ENCODE peak calls at places on chromosome 2, in eight cellular contexts. L is HuH-7.5; W is substantia nigra; O is stimulated activated CD8-positive, alpha-beta memory T cell treated with anti-CD3 and anti-CD28 coated beads, Interleukin-2, amount 100 ng/mL, for 1 hour; C is AG10803; D is WERI-Rb-1; B is activated T-helper 2 cell treated with anti-CD3 and anti-CD28 coated beads, Interferon-gamma antibody, Interleukin-2, Interleukin-4, amounts not matched to agents 10 μg/mL and 5 μg/mL and 100 μg/mL, durations not matched to agents 14 hours and 24 hours and 36 hours; I is sciatic nerve. Q is an unnamed sample.

GRCh38 chr2:71347517-71347916 is 15.9 kb downstream of the ZNF638 start:
- DNase-seq in L (no peak), W (no peak), B (no peak), C (peak), D (no peak), O (no peak), I (no peak), Q (no peak)

GRCh38 chr2:157260403-157261198 is 3.1 kb downstream of the GALNT5 start:
- DNase-seq in C (peak), D (no peak), B (no peak), W (no peak), I (no peak), L (no peak), O (no peak), Q (no peak)

GRCh38 chr2:216111122-216111521 is 2.0 kb downstream of the XRCC5 start:
- DNase-seq in C (no peak), I (no peak), W (no peak), D (no peak), B (no peak), O (no peak), L (no peak), Q (no peak)

GRCh38 chr2:41621095-41621494 is 426.7 kb upstream of the PKDCC start:
- DNase-seq in L (no peak), O (no peak), D (no peak), W (no peak), C (no peak), I (no peak), B (no peak), Q (no peak)

GRCh38 chr2:17388790-17389189 is 129.4 kb downstream of the RAD51AP2 start:
- DNase-seq in L (no peak), D (no peak), O (no peak), I (no peak), C (no peak), B (no peak), W (no peak), Q (no peak)

GRCh38 chr2:219916761-219917160 is 289.3 kb downstream of the SLC4A3 start:
- DNase-seq in I (no peak), W (no peak), C (no peak), O (no peak), D (peak), L (no peak), B (no peak), Q (no peak)

GRCh38 chr2:239197146-239197545 is 203.7 kb downstream of the HDAC4 start:
- DNase-seq in L (no peak), D (no peak), O (no peak), B (no peak), C (no peak), W (no peak), I (peak), Q (no peak)

GRCh38 chr2:146228659-146229058 is 1616.2 kb upstream of the ACVR2A start:
- DNase-seq in I (no peak), D (no peak), L (no peak), B (no peak), C (no peak), W (no peak), O (no peak), Q (no peak)

GRCh38 chr2:2664989-2665833 is 334.1 kb upstream of the MYT1L start:
- DNase-seq in C (peak), B (no peak), D (peak), O (no peak), L (no peak), W (peak), I (no peak), Q (no peak)

GRCh38 chr2:36704475-36705150 is 8.1 kb downstream of the VIT start:
- DNase-seq in C (no peak), W (no peak), I (no peak), B (no peak), O (no peak), D (no peak), L (no peak), Q (no peak)

GRCh38 chr2:60409207-60409871 is 144.1 kb downstream of the BCL11A start:
- DNase-seq in B (no peak), C (no peak), L (no peak), D (no peak), I (no peak), W (no peak), O (no peak), Q (no peak)

GRCh38 chr2:162011718-162012564 is 62.1 kb downstream of the DPP4 start:
- DNase-seq in W (no peak), I (no peak), C (no peak), L (no peak), O (no peak), B (peak), D (no peak), Q (no peak)

GRCh38 chr2:26534098-26534864 is 56.4 kb upstream of the OTOF start:
- DNase-seq in I (no peak), C (no peak), D (no peak), W (no peak), B (no peak), O (no peak), L (no peak), Q (no peak)

GRCh38 chr2:106851475-106851874 is 34.5 kb downstream of the ST6GAL2 start:
- DNase-seq in L (no peak), D (no peak), O (no peak), B (no peak), W (no peak), C (no peak), I (no peak), Q (no peak)

GRCh38 chr2:176830362-176830761 is 382.2 kb upstream of the HNRNPA3 start:
- DNase-seq in O (no peak), D (peak), B (no peak), C (no peak), I (no peak), W (no peak), L (peak), Q (no peak)

Q was measured in head of caudate nucleus.